ENCODE peak calls at places on chromosomes 1 and 21, in ten cellular contexts. R is stimulated activated CD4-positive, alpha-beta T cell treated with anti-CD3 and anti-CD28 coated beads, TNF-alpha, amount 100 ng/mL, for 1 hour; G is NCI-H2081; T is BE2C; Z is mesendoderm; J is activated T-cell treated with anti-CD3 and anti-CD28 coated beads for 48 hours; B is T-helper 1 cell; E is fibroblast of pulmonary artery; L is H7; O is dorsolateral prefrontal cortex. K is an unnamed sample.

GRCh38 chr1:26526287-26526686 is 3.3 kb upstream of the RPS6KA1 start:
- DNase-seq in R (no peak), G (no peak), T (no peak), Z (no peak), J (no peak), B (no peak), E (no peak), L (no peak), O (no peak), K (no peak)

GRCh38 chr1:27098447-27099153 is 56.3 kb downstream of the SLC9A1 start:
- DNase-seq in R (no peak), G (no peak), T (no peak), Z (no peak), J (no peak), B (no peak), E (no peak), L (peak), O (no peak), K (no peak)

GRCh38 chr1:3773572-3774502 is 1.3 kb downstream of the SMIM1 start:
- DNase-seq in R (no peak), G (no peak), T (no peak), Z (no peak), J (no peak), B (no peak), E (no peak), L (no peak), O (no peak), K (no peak)

GRCh38 chr1:72186733-72187307 is 95.5 kb downstream of the NEGR1 start:
- DNase-seq in R (no peak), G (no peak), T (no peak), Z (peak), J (no peak), B (no peak), E (peak), L (peak), O (no peak), K (peak)

GRCh38 chr21:34091607-34092006 is 18.2 kb downstream of the MRPS6 start:
- DNase-seq in R (no peak), G (no peak), T (no peak), Z (peak), J (no peak), B (no peak), E (peak), L (no peak), O (no peak), K (no peak)

GRCh38 chr1:224759570-224760562 is 143.7 kb downstream of the CNIH3 start:
- DNase-seq in R (no peak), G (no peak), T (no peak), Z (no peak), J (no peak), B (no peak), E (no peak), L (no peak), O (no peak), K (no peak)

GRCh38 chr1:70528591-70529333 is 117.7 kb downstream of the CTH start:
- DNase-seq in R (no peak), G (peak), T (peak), Z (peak), J (no peak), B (peak), E (peak), L (peak), O (no peak), K (peak)

GRCh38 chr1:100868364-100868995 is 26.2 kb downstream of the EXTL2 start:
- DNase-seq in R (no peak), G (no peak), T (no peak), Z (peak), J (no peak), B (peak), E (peak), L (no peak), O (no peak), K (peak)

GRCh38 chr1:21906173-21907078 is 30.7 kb downstream of the HSPG2 start:
- DNase-seq in R (no peak), G (no peak), T (peak), Z (no peak), J (no peak), B (no peak), E (peak), L (peak), O (no peak), K (peak)